ENCODE peak calls at places on chromosomes 7 and 10, in five cellular contexts. X is caudate nucleus, Z is NAMALWA, Y is RPMI8226, P is stomach. B is an unnamed sample.

GRCh38 chr10:24737001-24737400 is 13.3 kb upstream of the ARHGAP21 start:
- DNase-seq in X (no peak), Y (no peak), Z (no peak), P (no peak), B (no peak)

GRCh38 chr7:94655884-94656657 is at the start of gene SGCE:
- DNase-seq in P (peak), Z (peak), X (peak), Y (peak), B (peak)

GRCh38 chr10:118405933-118406332 is 63.8 kb upstream of the FAM204A start:
- DNase-seq in P (no peak), Z (no peak), X (no peak), Y (no peak), B (no peak)

GRCh38 chr10:14953452-14954000 is 370 bp downstream of the DCLRE1C start:
- DNase-seq in X (no peak), Z (peak), Y (peak), P (peak), B (no peak)

GRCh38 chr7:114405427-114405826 is 9.2 kb upstream of the FOXP2 start:
- DNase-seq in Z (peak), Y (no peak), X (no peak), P (no peak), B (no peak)

GRCh38 chr7:95529701-95530100 is 44.0 kb downstream of the ASB4 start:
- DNase-seq in Z (no peak), Y (no peak), X (no peak), P (no peak), B (no peak)

GRCh38 chr10:5571826-5572225 is 47.1 kb downstream of the CALML3 start:
- DNase-seq in Z (no peak), X (no peak), P (no peak), Y (no peak), B (no peak)

GRCh38 chr10:126511917-126512487 is 123.7 kb upstream of the ADAM12 start:
- DNase-seq in X (no peak), P (no peak), Z (no peak), Y (no peak), B (peak)

GRCh38 chr7:33669251-33669670 is 236.1 kb upstream of the BMPER start:
- DNase-seq in Y (no peak), P (no peak), Z (no peak), X (no peak), B (no peak)

GRCh38 chr7:87028636-87029035 is 30.8 kb downstream of the ELAPOR2 start:
- DNase-seq in Z (no peak), X (no peak), Y (no peak), P (no peak), B (no peak)

GRCh38 chr7:124667312-124667711 is 98.3 kb downstream of the GPR37 start:
- DNase-seq in P (no peak), Z (no peak), X (no peak), Y (no peak), B (no peak)

GRCh38 chr10:77911535-77912123 is 14.9 kb downstream of the DLG5 start:
- DNase-seq in P (no peak), Y (no peak), Z (no peak), X (no peak), B (no peak)

GRCh38 chr10:97843296-97843671 is 6.4 kb upstream of the GOLGA7B start:
- DNase-seq in Z (no peak), P (no peak), X (no peak), Y (peak), B (no peak)

GRCh38 chr10:130721971-130722370 is 585.8 kb downstream of the GLRX3 start:
- DNase-seq in P (no peak), X (no peak), Y (no peak), Z (no peak), B (no peak)

GRCh38 chr7:37083311-37084096 is 359.2 kb upstream of the AOAH start:
- DNase-seq in Y (no peak), P (no peak), X (no peak), Z (no peak), B (no peak)

GRCh38 chr10:84826704-84827103 is 498.3 kb downstream of the CCSER2 start:
- DNase-seq in Z (no peak), P (no peak), X (no peak), Y (no peak), B (peak)

GRCh38 chr10:109593686-109594085 is 329.6 kb downstream of the XPNPEP1 start:
- DNase-seq in Y (no peak), X (no peak), P (no peak), Z (no peak), B (peak)

GRCh38 chr10:91909178-91909677 is at the start of gene FGFBP3:
- DNase-seq in Y (peak), X (peak), Z (no peak), P (no peak), B (peak)

GRCh38 chr7:91636728-91637127 is 243.8 kb downstream of the MTERF1 start:
- DNase-seq in P (no peak), Z (no peak), X (no peak), Y (no peak), B (no peak)

GRCh38 chr7:133434246-133434865 is 181.5 kb downstream of the EXOC4 start:
- DNase-seq in P (no peak), Y (peak), X (no peak), Z (peak), B (no peak)

GRCh38 chr10:45599646-45600045 is 72.9 kb downstream of the ZFAND4 start:
- DNase-seq in Z (no peak), X (no peak), P (no peak), Y (no peak), B (no peak)

GRCh38 chr7:110676785-110677184 is 414.1 kb upstream of the LRRN3 start:
- DNase-seq in X (no peak), Z (no peak), Y (no peak), P (no peak), B (no peak)

GRCh38 chr10:54800677-54801480 is at the start of gene PCDH15:
- DNase-seq in P (no peak), Y (peak), X (no peak), Z (peak), B (peak)

GRCh38 chr7:131649003-131649541 is 92.6 kb upstream of the PODXL start:
- DNase-seq in Y (no peak), X (no peak), Z (no peak), P (no peak), B (peak)

GRCh38 chr7:124058515-124058914 is 25.6 kb upstream of the TMEM229A start:
- DNase-seq in Y (no peak), Z (no peak), X (no peak), P (no peak), B (no peak)

GRCh38 chr7:100407285-100408180 is 21.0 kb downstream of the ZCWPW1 start:
- DNase-seq in Y (peak), P (no peak), Z (peak), X (no peak), B (peak)

GRCh38 chr10:8331896-8332729 is 277.6 kb downstream of the GATA3 start:
- DNase-seq in P (peak), X (peak), Z (no peak), Y (peak), B (peak)

GRCh38 chr7:130838738-130839137 is 104.7 kb upstream of the KLF14 start:
- DNase-seq in Y (no peak), P (no peak), X (no peak), Z (no peak), B (no peak)

GRCh38 chr10:24603333-24603732 is 120.4 kb downstream of the ARHGAP21 start:
- DNase-seq in Z (no peak), P (no peak), X (no peak), Y (no peak), B (no peak)

B was measured in islet precursor cell.